ENCODE peak calls at places on chromosomes 7 and 10, in ten cellular contexts. D, I, K, H, R, O, P, S, J and N are unnamed samples.

GRCh38 chr7:28685291-28685659 is 272.9 kb downstream of the TRIL start:
- DNase-seq in J (no peak), P (no peak), I (peak), K (peak), D (peak), R (no peak), S (peak), O (no peak), H (no peak), N (peak)

GRCh38 chr7:151094675-151095074 is 8.4 kb downstream of the AGAP3 start:
- DNase-seq in K (no peak), H (no peak), O (no peak), R (no peak), D (no peak), S (no peak), I (no peak), P (no peak), J (no peak), N (no peak)

GRCh38 chr7:5699951-5700384 is 81.5 kb downstream of the RNF216 start:
- DNase-seq in K (no peak), I (no peak), H (peak), S (no peak), J (peak), R (peak), O (no peak), D (no peak), P (no peak), N (no peak)

GRCh38 chr7:131745645-131746248 is 189.3 kb upstream of the PODXL start:
- DNase-seq in I (no peak), S (peak), O (peak), J (peak), P (peak), D (no peak), R (peak), K (no peak), H (peak), N (no peak)

GRCh38 chr10:29607576-29607975 is 27.2 kb downstream of the SVIL start:
- DNase-seq in I (no peak), J (no peak), D (no peak), R (no peak), P (no peak), H (no peak), K (no peak), S (no peak), O (no peak), N (no peak)

GRCh38 chr10:11509036-11509435 is 102.4 kb downstream of the USP6NL start:
- DNase-seq in I (no peak), D (no peak), K (no peak), S (no peak), O (no peak), J (peak), H (peak), R (no peak), P (peak), N (no peak)

GRCh38 chr7:102728-103127 is 89.6 kb upstream of the FAM20C start:
- DNase-seq in R (no peak), O (no peak), I (no peak), H (no peak), S (no peak), J (no peak), P (no peak), D (no peak), K (no peak), N (no peak)

GRCh38 chr10:122822973-122823690 is 22.5 kb downstream of the CUZD1 start:
- DNase-seq in O (no peak), I (no peak), H (no peak), D (no peak), K (no peak), R (no peak), P (no peak), S (no peak), J (no peak), N (no peak)

GRCh38 chr10:86970152-86970886 is 2.0 kb downstream of the ADIRF start:
- DNase-seq in K (no peak), D (peak), I (peak), P (peak), H (no peak), O (peak), R (no peak), S (peak), J (peak), N (peak)
- H3K4me3 ChIP-seq in K (peak), D (peak), I (peak), P (peak), H (peak), O (peak), R (peak), S (peak), J (peak), N (peak)

GRCh38 chr7:110130669-110131068 is 960.3 kb upstream of the LRRN3 start:
- DNase-seq in P (no peak), K (no peak), J (peak), H (peak), I (no peak), D (no peak), S (no peak), O (no peak), R (no peak), N (no peak)
- H3K4me3 ChIP-seq in P (no peak), K (no peak), J (no peak), H (no peak), I (no peak), D (no peak), S (no peak), O (no peak), R (no peak), N (no peak)

GRCh38 chr10:61452229-61452651 is 941 bp downstream of the TMEM26 start:
- DNase-seq in K (no peak), H (peak), O (peak), J (no peak), I (no peak), D (no peak), P (no peak), S (no peak), R (no peak), N (no peak)
- H3K4me3 ChIP-seq in K (no peak), H (peak), O (peak), J (peak), I (peak), D (peak), P (peak), S (peak), R (no peak), N (peak)

DNA sequence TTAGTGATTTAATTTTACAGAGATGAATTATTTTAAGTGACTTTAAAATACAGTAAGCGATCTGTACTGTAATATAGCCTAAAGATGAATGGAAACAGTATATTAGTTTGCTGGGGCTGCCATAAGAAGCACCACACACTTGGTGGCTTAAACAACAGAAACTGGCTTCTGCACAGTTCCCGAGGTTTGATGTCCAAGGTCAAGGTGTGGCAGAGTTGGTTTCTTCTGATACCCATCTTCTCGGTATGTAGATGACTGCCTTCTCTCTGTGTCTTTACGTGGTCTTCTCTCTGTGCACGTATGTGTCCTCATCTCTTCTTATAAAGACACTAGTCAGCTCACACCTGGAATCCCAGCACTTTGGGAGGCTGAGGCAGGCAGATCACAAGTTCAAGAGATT is 64.0 kb upstream of the KMT2E start:
- DNase-seq in S (no peak), J (no peak), K (no peak), R (peak), D (no peak), I (no peak), O (no peak), H (no peak), P (no peak), N (no peak)
- H3K4me3 ChIP-seq in S (no peak), J (no peak), K (no peak), R (no peak), D (no peak), I (no peak), O (no peak), H (no peak), P (no peak), N (no peak)

GRCh38 chr10:104638861-104639594 is 2.1 kb upstream of the SORCS3 start:
- DNase-seq in K (no peak), I (no peak), P (peak), O (peak), R (no peak), S (no peak), H (no peak), D (no peak), J (no peak), N (no peak)
- H3K4me3 ChIP-seq in K (no peak), I (no peak), P (peak), O (no peak), R (no peak), S (peak), H (no peak), D (no peak), J (peak), N (peak)